ENCODE peak calls at places on chromosome 13, in ten cellular contexts. E is choroid plexus epithelial cell, Y is thyroid gland, F is omental fat pad, M is transverse colon, D is astrocyte of the cerebellum, N is fibroblast of villous mesenchyme, A is tibial artery, O is left ventricle myocardium inferior, G is AG04449. C is an unnamed sample.

GRCh38 chr13:25682221-25682620 is 310.4 kb downstream of the ATP8A2 start:
- DNase-seq in E (no peak), Y (no peak), F (no peak), M (no peak), D (no peak), N (no peak), A (no peak), O (no peak), G (no peak), C (no peak)

GRCh38 chr13:112341976-112342735 is 34.0 kb upstream of the SPACA7 start:
- DNase-seq in E (no peak), Y (no peak), F (no peak), M (no peak), D (no peak), N (no peak), A (no peak), O (no peak), G (no peak), C (no peak)

GRCh38 chr13:75547917-75548316 is 1.7 kb upstream of the UCHL3 start:
- DNase-seq in E (no peak), Y (no peak), F (no peak), M (no peak), D (no peak), N (no peak), A (no peak), O (no peak), G (no peak), C (no peak)

GRCh38 chr13:48496271-48496670 is 36.6 kb downstream of the RCBTB2 start:
- DNase-seq in E (no peak), Y (no peak), F (no peak), M (no peak), D (no peak), N (no peak), A (no peak), O (no peak), G (no peak), C (no peak)

GRCh38 chr13:109989155-109989554 is 202.8 kb upstream of the IRS2 start:
- DNase-seq in E (peak; percentile 47), Y (no peak), F (no peak), M (no peak), D (peak; percentile 42), N (no peak), A (no peak), O (no peak), G (no peak), C (no peak)

GRCh38 chr13:31733709-31734108 is 5.6 kb upstream of the RXFP2 start:
- DNase-seq in E (no peak), Y (no peak), F (no peak), M (no peak), D (no peak), N (no peak), A (no peak), O (no peak), G (no peak), C (no peak)

GRCh38 chr13:85575110-85575509 is 224.1 kb downstream of the SLITRK6 start:
- DNase-seq in E (no peak), Y (no peak), F (no peak), M (no peak), D (no peak), N (no peak), A (no peak), O (no peak), G (no peak), C (no peak)

GRCh38 chr13:30135868-30136267 is 171.5 kb downstream of the KATNAL1 start:
- DNase-seq in E (no peak), Y (no peak), F (no peak), M (no peak), D (no peak), N (no peak), A (no peak), O (no peak), G (no peak), C (no peak)

GRCh38 chr13:46641274-46642081 is 88.5 kb downstream of the LRCH1 start:
- DNase-seq in E (peak; percentile 42), Y (peak; percentile 59), F (no peak), M (no peak), D (no peak), N (peak; percentile 78), A (no peak), O (peak; percentile 44), G (no peak), C (no peak)

GRCh38 chr13:113586661-113587479 is 2.3 kb downstream of the TFDP1 start:
- DNase-seq in E (no peak), Y (no peak), F (no peak), M (peak; percentile 6), D (no peak), N (no peak), A (peak; percentile 11), O (no peak), G (no peak), C (no peak)

GRCh38 chr13:39602277-39602613 is 748 bp downstream of the LHFPL6 start:
- DNase-seq in E (no peak), Y (no peak), F (no peak), M (no peak), D (no peak), N (no peak), A (no peak), O (no peak), G (no peak), C (no peak)
- TF ChIP-seq CTCF in E (no peak), Y (no peak), F (no peak), M (no peak), D (no peak), N (no peak), A (peak; percentile 16), O (no peak), G (no peak), C (peak; percentile 1)

GRCh38 chr13:95698047-95698749 is 21.3 kb downstream of the DNAJC3 start:
- DNase-seq in E (peak; percentile 52), Y (no peak), F (no peak), M (no peak), D (no peak), N (peak; percentile 36), A (no peak), O (no peak), G (no peak), C (no peak)
- TF ChIP-seq CTCF in E (peak; percentile 49), Y (no peak), F (no peak), M (no peak), D (peak; percentile 38), N (peak; percentile 47), A (no peak), O (peak; percentile 29), G (no peak), C (peak; percentile 33)

GRCh38 chr13:72521965-72522661 is 205.3 kb downstream of the MZT1 start:
- DNase-seq in E (no peak), Y (no peak), F (no peak), M (no peak), D (no peak), N (no peak), A (no peak), O (no peak), G (no peak), C (no peak)
- TF ChIP-seq CTCF in E (no peak), Y (no peak), F (no peak), M (no peak), D (no peak), N (no peak), A (no peak), O (no peak), G (no peak), C (no peak)

DNA sequence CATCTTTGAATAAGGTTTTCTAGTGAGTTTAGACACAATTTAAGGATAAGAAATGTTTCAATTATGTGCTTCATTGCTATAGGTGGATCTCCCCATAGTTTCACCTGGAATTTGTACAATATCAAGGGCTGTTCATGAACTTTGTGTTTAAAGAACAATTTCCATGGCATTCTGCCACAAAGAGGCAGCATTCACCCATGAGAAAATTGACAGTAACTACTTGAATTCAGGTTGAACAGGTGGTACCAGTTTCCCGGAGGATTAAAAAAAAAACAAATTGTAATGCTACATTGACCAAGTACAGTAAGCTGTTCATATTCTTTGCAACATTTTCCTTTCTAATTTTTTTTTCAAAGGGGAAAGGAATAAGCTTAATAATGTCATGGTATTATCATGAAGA is 9.1 kb downstream of the SLITRK5 start:
- DNase-seq in E (no peak), Y (peak; percentile 43), F (no peak), M (no peak), D (no peak), N (no peak), A (no peak), O (no peak), G (no peak), C (no peak)
- TF ChIP-seq CTCF in E (no peak), Y (no peak), F (no peak), M (no peak), D (no peak), N (no peak), A (no peak), O (no peak), G (no peak), C (no peak)

DNA sequence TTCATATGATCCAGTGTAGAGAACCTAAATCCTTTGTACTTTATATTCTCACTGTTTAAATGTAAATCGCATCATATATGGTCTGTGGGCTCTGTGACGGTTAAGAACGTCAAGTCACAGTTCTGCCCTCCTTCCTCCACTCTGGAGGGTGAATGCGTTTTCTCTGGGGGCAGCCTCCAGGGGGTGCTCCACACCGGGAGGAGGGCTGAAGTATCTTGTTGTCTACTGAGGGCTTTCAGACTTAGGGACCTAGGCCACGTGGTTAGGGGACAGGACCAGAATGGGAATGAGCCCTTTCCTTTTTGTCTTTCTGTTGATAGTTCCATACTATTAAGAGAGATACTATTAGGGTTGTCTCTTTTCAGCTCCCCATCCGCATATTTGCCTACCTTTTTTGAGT is 504.9 kb downstream of the FGF9 start:
- DNase-seq in E (no peak), Y (no peak), F (no peak), M (no peak), D (no peak), N (no peak), A (no peak), O (no peak), G (no peak), C (no peak)
- TF ChIP-seq CTCF in E (no peak), Y (no peak), F (no peak), M (no peak), D (no peak), N (no peak), A (no peak), O (no peak), G (no peak), C (no peak)

GRCh38 chr13:76885203-76886004 is 801 bp downstream of the KCTD12 start:
- DNase-seq in E (peak; percentile 86), Y (peak; percentile 67), F (peak; percentile 28), M (peak; percentile 70), D (peak; percentile 22), N (peak; percentile 75), A (peak; percentile 73), O (peak; percentile 81), G (no peak), C (peak; percentile 77)
- TF ChIP-seq CTCF in E (peak; percentile 62), Y (no peak), F (no peak), M (peak; percentile 25), D (peak; percentile 44), N (peak; percentile 32), A (no peak), O (peak; percentile 59), G (no peak), C (no peak)

C was measured in CD14-positive monocyte.